ENCODE peak calls at places on chromosomes 2 and 18, in ten cellular contexts. One of them, this sample, is unnamed.

GRCh38 chr18:33440011-33440383 is 524 bp downstream of the CCDC178 start:
- DNase-seq in fibroblast of lung: peak; percentile 88
- DNase-seq in sigmoid colon: peak; percentile 66
- DNase-seq in left ventricle myocardium inferior: peak; percentile 17
- DNase-seq in ovary: peak; percentile 61
- DNase-seq in suprapubic skin: no peak
- DNase-seq in heart right ventricle: peak; percentile 8
- DNase-seq in CD8-positive, alpha-beta memory T cell: no peak
- DNase-seq in CD4-positive, CD25-positive, alpha-beta regulatory T cell: no peak
- DNase-seq in right lobe of liver: peak; percentile 58
- DNase-seq in this sample: peak; percentile 54

GRCh38 chr18:3044931-3045698 is 32.2 kb upstream of the LPIN2 start:
- DNase-seq in sigmoid colon: no peak
- DNase-seq in left ventricle myocardium inferior: peak; percentile 36
- DNase-seq in CD8-positive, alpha-beta memory T cell: no peak
- DNase-seq in CD4-positive, CD25-positive, alpha-beta regulatory T cell: no peak
- DNase-seq in heart right ventricle: peak; percentile 33
- DNase-seq in suprapubic skin: no peak
- DNase-seq in right lobe of liver: peak; percentile 66
- DNase-seq in ovary: no peak
- DNase-seq in fibroblast of lung: no peak
- DNase-seq in this sample: peak; percentile 47

GRCh38 chr18:63224574-63224973 is 95.0 kb downstream of the BCL2 start:
- DNase-seq in sigmoid colon: no peak
- DNase-seq in right lobe of liver: no peak
- DNase-seq in CD4-positive, CD25-positive, alpha-beta regulatory T cell: no peak
- DNase-seq in left ventricle myocardium inferior: no peak
- DNase-seq in fibroblast of lung: no peak
- DNase-seq in ovary: no peak
- DNase-seq in suprapubic skin: no peak
- DNase-seq in heart right ventricle: no peak
- DNase-seq in CD8-positive, alpha-beta memory T cell: no peak
- DNase-seq in this sample: no peak

GRCh38 chr18:48199399-48199798 is 209.8 kb downstream of the ZBTB7C start:
- DNase-seq in CD8-positive, alpha-beta memory T cell: no peak
- DNase-seq in fibroblast of lung: no peak
- DNase-seq in CD4-positive, CD25-positive, alpha-beta regulatory T cell: no peak
- DNase-seq in heart right ventricle: no peak
- DNase-seq in sigmoid colon: no peak
- DNase-seq in suprapubic skin: no peak
- DNase-seq in ovary: no peak
- DNase-seq in left ventricle myocardium inferior: no peak
- DNase-seq in right lobe of liver: no peak
- DNase-seq in this sample: peak; percentile 44

GRCh38 chr18:2706903-2707302 is 51.4 kb downstream of the SMCHD1 start:
- DNase-seq in ovary: no peak
- DNase-seq in CD4-positive, CD25-positive, alpha-beta regulatory T cell: no peak
- DNase-seq in heart right ventricle: no peak
- DNase-seq in right lobe of liver: no peak
- DNase-seq in fibroblast of lung: no peak
- DNase-seq in left ventricle myocardium inferior: no peak
- DNase-seq in sigmoid colon: no peak
- DNase-seq in suprapubic skin: no peak
- DNase-seq in CD8-positive, alpha-beta memory T cell: no peak
- DNase-seq in this sample: no peak

GRCh38 chr2:48578313-48578712 is 39.3 kb upstream of the GTF2A1L start:
- DNase-seq in right lobe of liver: no peak
- DNase-seq in suprapubic skin: no peak
- DNase-seq in sigmoid colon: no peak
- DNase-seq in ovary: no peak
- DNase-seq in CD4-positive, CD25-positive, alpha-beta regulatory T cell: no peak
- DNase-seq in CD8-positive, alpha-beta memory T cell: no peak
- DNase-seq in left ventricle myocardium inferior: no peak
- DNase-seq in fibroblast of lung: no peak
- DNase-seq in heart right ventricle: no peak
- DNase-seq in this sample: no peak

GRCh38 chr2:41722668-41723369 is 325.0 kb upstream of the PKDCC start:
- DNase-seq in heart right ventricle: peak; percentile 45
- DNase-seq in fibroblast of lung: peak; percentile 72
- DNase-seq in ovary: peak; percentile 45
- DNase-seq in suprapubic skin: no peak
- DNase-seq in right lobe of liver: no peak
- DNase-seq in CD4-positive, CD25-positive, alpha-beta regulatory T cell: no peak
- DNase-seq in CD8-positive, alpha-beta memory T cell: no peak
- DNase-seq in sigmoid colon: no peak
- DNase-seq in left ventricle myocardium inferior: peak; percentile 21
- DNase-seq in this sample: peak; percentile 78

GRCh38 chr18:70513502-70514171 is 224.8 kb downstream of the SOCS6 start:
- DNase-seq in sigmoid colon: no peak
- DNase-seq in CD8-positive, alpha-beta memory T cell: no peak
- DNase-seq in fibroblast of lung: no peak
- DNase-seq in heart right ventricle: no peak
- DNase-seq in ovary: no peak
- DNase-seq in suprapubic skin: no peak
- DNase-seq in left ventricle myocardium inferior: no peak
- DNase-seq in right lobe of liver: no peak
- DNase-seq in CD4-positive, CD25-positive, alpha-beta regulatory T cell: no peak
- DNase-seq in this sample: no peak

GRCh38 chr2:54604771-54605350 is 118.6 kb upstream of the EML6 start:
- DNase-seq in right lobe of liver: no peak
- DNase-seq in left ventricle myocardium inferior: no peak
- DNase-seq in ovary: no peak
- DNase-seq in suprapubic skin: no peak
- DNase-seq in heart right ventricle: peak; percentile 50
- DNase-seq in CD4-positive, CD25-positive, alpha-beta regulatory T cell: no peak
- DNase-seq in CD8-positive, alpha-beta memory T cell: no peak
- DNase-seq in fibroblast of lung: no peak
- DNase-seq in sigmoid colon: no peak
- DNase-seq in this sample: no peak

GRCh38 chr2:181662287-181662686 is 5.4 kb upstream of the CERKL start:
- DNase-seq in right lobe of liver: no peak
- DNase-seq in sigmoid colon: no peak
- DNase-seq in CD8-positive, alpha-beta memory T cell: no peak
- DNase-seq in heart right ventricle: no peak
- DNase-seq in fibroblast of lung: no peak
- DNase-seq in left ventricle myocardium inferior: no peak
- DNase-seq in CD4-positive, CD25-positive, alpha-beta regulatory T cell: no peak
- DNase-seq in suprapubic skin: no peak
- DNase-seq in ovary: no peak
- DNase-seq in this sample: no peak

GRCh38 chr2:109135572-109136185 is 6.7 kb downstream of the SH3RF3 start:
- DNase-seq in left ventricle myocardium inferior: no peak
- DNase-seq in CD4-positive, CD25-positive, alpha-beta regulatory T cell: no peak
- DNase-seq in CD8-positive, alpha-beta memory T cell: no peak
- DNase-seq in fibroblast of lung: no peak
- DNase-seq in ovary: no peak
- DNase-seq in heart right ventricle: no peak
- DNase-seq in right lobe of liver: no peak
- DNase-seq in sigmoid colon: no peak
- DNase-seq in suprapubic skin: no peak
- DNase-seq in this sample: no peak

GRCh38 chr18:76450912-76451421 is 44.1 kb downstream of the ZNF516 start:
- DNase-seq in sigmoid colon: peak; percentile 79
- DNase-seq in suprapubic skin: peak; percentile 76
- DNase-seq in heart right ventricle: peak; percentile 62
- DNase-seq in fibroblast of lung: peak; percentile 79
- DNase-seq in ovary: peak; percentile 67
- DNase-seq in right lobe of liver: no peak
- DNase-seq in CD4-positive, CD25-positive, alpha-beta regulatory T cell: peak; percentile 11
- DNase-seq in CD8-positive, alpha-beta memory T cell: no peak
- DNase-seq in left ventricle myocardium inferior: peak; percentile 63
- DNase-seq in this sample: peak; percentile 76

GRCh38 chr2:231685349-231686191 is 22.8 kb upstream of the PTMA start:
- DNase-seq in sigmoid colon: no peak
- DNase-seq in heart right ventricle: no peak
- DNase-seq in left ventricle myocardium inferior: no peak
- DNase-seq in fibroblast of lung: no peak
- DNase-seq in ovary: no peak
- DNase-seq in right lobe of liver: no peak
- DNase-seq in CD8-positive, alpha-beta memory T cell: no peak
- DNase-seq in suprapubic skin: no peak
- DNase-seq in CD4-positive, CD25-positive, alpha-beta regulatory T cell: no peak
- DNase-seq in this sample: no peak

GRCh38 chr2:231688616-231689508 is 19.5 kb upstream of the PTMA start:
- DNase-seq in ovary: no peak
- DNase-seq in CD4-positive, CD25-positive, alpha-beta regulatory T cell: no peak
- DNase-seq in sigmoid colon: no peak
- DNase-seq in right lobe of liver: no peak
- DNase-seq in fibroblast of lung: no peak
- DNase-seq in heart right ventricle: no peak
- DNase-seq in left ventricle myocardium inferior: no peak
- DNase-seq in suprapubic skin: no peak
- DNase-seq in CD8-positive, alpha-beta memory T cell: no peak
- DNase-seq in this sample: no peak

GRCh38 chr2:231687961-231688360 is 20.4 kb upstream of the PTMA start:
- DNase-seq in heart right ventricle: no peak
- DNase-seq in fibroblast of lung: no peak
- DNase-seq in ovary: no peak
- DNase-seq in CD4-positive, CD25-positive, alpha-beta regulatory T cell: no peak
- DNase-seq in left ventricle myocardium inferior: no peak
- DNase-seq in sigmoid colon: no peak
- DNase-seq in suprapubic skin: no peak
- DNase-seq in CD8-positive, alpha-beta memory T cell: no peak
- DNase-seq in right lobe of liver: no peak
- DNase-seq in this sample: no peak

GRCh38 chr2:231686192-231687100 is 21.9 kb upstream of the PTMA start:
- DNase-seq in fibroblast of lung: no peak
- DNase-seq in CD8-positive, alpha-beta memory T cell: no peak
- DNase-seq in ovary: no peak
- DNase-seq in sigmoid colon: no peak
- DNase-seq in left ventricle myocardium inferior: no peak
- DNase-seq in right lobe of liver: no peak
- DNase-seq in CD4-positive, CD25-positive, alpha-beta regulatory T cell: no peak
- DNase-seq in heart right ventricle: no peak
- DNase-seq in suprapubic skin: no peak
- DNase-seq in this sample: no peak

GRCh38 chr2:231687133-231687852 is 21.0 kb upstream of the PTMA start:
- DNase-seq in ovary: peak; percentile 52
- DNase-seq in suprapubic skin: no peak
- DNase-seq in heart right ventricle: peak; percentile 60
- DNase-seq in CD8-positive, alpha-beta memory T cell: peak; percentile 47
- DNase-seq in right lobe of liver: peak; percentile 75
- DNase-seq in sigmoid colon: peak; percentile 83
- DNase-seq in CD4-positive, CD25-positive, alpha-beta regulatory T cell: peak; percentile 63
- DNase-seq in fibroblast of lung: peak; percentile 42
- DNase-seq in left ventricle myocardium inferior: peak; percentile 58
- DNase-seq in this sample: no peak
- H3K4me3 ChIP-seq in ovary: no peak overlapping the region
- H3K4me3 ChIP-seq in suprapubic skin: no peak overlapping the region
- H3K4me3 ChIP-seq in heart right ventricle: no peak overlapping the region
- H3K4me3 ChIP-seq in CD8-positive, alpha-beta memory T cell: no peak overlapping the region
- H3K4me3 ChIP-seq in right lobe of liver: no peak overlapping the region
- H3K4me3 ChIP-seq in sigmoid colon: no peak overlapping the region
- H3K4me3 ChIP-seq in CD4-positive, CD25-positive, alpha-beta regulatory T cell: no peak overlapping the region
- H3K4me3 ChIP-seq in fibroblast of lung: no peak overlapping the region
- H3K4me3 ChIP-seq in left ventricle myocardium inferior: no peak overlapping the region
- H3K4me3 ChIP-seq in this sample: no peak overlapping the region

GRCh38 chr2:62293151-62293489 is 97.2 kb downstream of the B3GNT2 start:
- DNase-seq in suprapubic skin: no peak
- DNase-seq in CD8-positive, alpha-beta memory T cell: no peak
- DNase-seq in fibroblast of lung: no peak
- DNase-seq in left ventricle myocardium inferior: no peak
- DNase-seq in heart right ventricle: no peak
- DNase-seq in right lobe of liver: no peak
- DNase-seq in ovary: no peak
- DNase-seq in CD4-positive, CD25-positive, alpha-beta regulatory T cell: no peak
- DNase-seq in sigmoid colon: no peak
- DNase-seq in this sample: no peak
- H3K4me1 ChIP-seq in suprapubic skin: peaks cover 33% of the 10 kb centered on the region
- H3K4me1 ChIP-seq in CD8-positive, alpha-beta memory T cell: peaks cover 6% of the 10 kb centered on the region
- H3K4me1 ChIP-seq in fibroblast of lung: no peaks in the 10 kb centered on the region
- H3K4me1 ChIP-seq in left ventricle myocardium inferior: peaks cover 51% of the 10 kb centered on the region
- H3K4me1 ChIP-seq in heart right ventricle: peaks cover 14% of the 10 kb centered on the region
- H3K4me1 ChIP-seq in right lobe of liver: peaks cover 21% of the 10 kb centered on the region
- H3K4me1 ChIP-seq in ovary: peaks cover 5% of the 10 kb centered on the region
- H3K4me1 ChIP-seq in CD4-positive, CD25-positive, alpha-beta regulatory T cell: peaks cover under 1% of the 10 kb centered on the region
- H3K4me1 ChIP-seq in sigmoid colon: peaks cover 26% of the 10 kb centered on the region
- H3K4me1 ChIP-seq in this sample: peaks cover 3% of the 10 kb centered on the region

GRCh38 chr2:796151-796955 is 119.1 kb upstream of the TMEM18 start:
- DNase-seq in CD8-positive, alpha-beta memory T cell: no peak
- DNase-seq in CD4-positive, CD25-positive, alpha-beta regulatory T cell: no peak
- DNase-seq in sigmoid colon: no peak
- DNase-seq in suprapubic skin: no peak
- DNase-seq in ovary: no peak
- DNase-seq in right lobe of liver: no peak
- DNase-seq in left ventricle myocardium inferior: no peak
- DNase-seq in heart right ventricle: no peak
- DNase-seq in fibroblast of lung: no peak
- DNase-seq in this sample: no peak
- H3K4me3 ChIP-seq in CD8-positive, alpha-beta memory T cell: no peak overlapping the region
- H3K4me3 ChIP-seq in CD4-positive, CD25-positive, alpha-beta regulatory T cell: no peak overlapping the region
- H3K4me3 ChIP-seq in sigmoid colon: no peak overlapping the region
- H3K4me3 ChIP-seq in suprapubic skin: no peak overlapping the region
- H3K4me3 ChIP-seq in ovary: no peak overlapping the region
- H3K4me3 ChIP-seq in right lobe of liver: no peak overlapping the region
- H3K4me3 ChIP-seq in left ventricle myocardium inferior: no peak overlapping the region
- H3K4me3 ChIP-seq in heart right ventricle: no peak overlapping the region
- H3K4me3 ChIP-seq in fibroblast of lung: no peak overlapping the region
- H3K4me3 ChIP-seq in this sample: no peak overlapping the region

DNA sequence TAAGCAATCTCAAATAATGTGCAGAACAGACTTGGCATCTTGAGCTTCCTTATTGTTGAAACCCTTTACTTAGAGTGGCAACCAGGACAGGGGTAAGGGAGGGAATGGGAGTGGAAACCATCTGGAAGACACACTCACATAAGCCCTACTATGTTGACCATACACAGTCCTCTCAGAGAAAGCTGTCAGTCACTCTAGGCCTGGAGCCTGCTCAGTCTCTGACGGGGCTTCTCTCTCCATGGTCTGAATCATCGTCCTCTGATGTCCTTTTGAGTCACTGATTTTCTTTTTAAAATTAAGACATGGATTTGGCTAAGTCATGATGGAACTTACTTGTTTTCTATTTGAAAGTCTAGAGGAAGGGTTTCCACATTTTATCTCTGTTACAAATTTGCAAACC is 74.0 kb downstream of the MYO1B start:
- DNase-seq in CD8-positive, alpha-beta memory T cell: no peak
- DNase-seq in suprapubic skin: no peak
- DNase-seq in fibroblast of lung: peak; percentile 48
- DNase-seq in sigmoid colon: no peak
- DNase-seq in heart right ventricle: no peak
- DNase-seq in right lobe of liver: no peak
- DNase-seq in CD4-positive, CD25-positive, alpha-beta regulatory T cell: no peak
- DNase-seq in left ventricle myocardium inferior: no peak
- DNase-seq in ovary: no peak
- DNase-seq in this sample: no peak
- H3K4me1 ChIP-seq in CD8-positive, alpha-beta memory T cell: peaks cover 12% of the 10 kb centered on the region
- H3K4me1 ChIP-seq in suprapubic skin: peaks cover 15% of the 10 kb centered on the region
- H3K4me1 ChIP-seq in fibroblast of lung: peaks cover 34% of the 10 kb centered on the region
- H3K4me1 ChIP-seq in sigmoid colon: peaks cover 6% of the 10 kb centered on the region
- H3K4me1 ChIP-seq in heart right ventricle: no peaks in the 10 kb centered on the region
- H3K4me1 ChIP-seq in right lobe of liver: peaks cover 30% of the 10 kb centered on the region
- H3K4me1 ChIP-seq in CD4-positive, CD25-positive, alpha-beta regulatory T cell: no peaks in the 10 kb centered on the region
- H3K4me1 ChIP-seq in left ventricle myocardium inferior: peaks cover 63% of the 10 kb centered on the region
- H3K4me1 ChIP-seq in ovary: peaks cover 2% of the 10 kb centered on the region
- H3K4me1 ChIP-seq in this sample: peaks cover 7% of the 10 kb centered on the region